ENCODE peak calls at places on chromosomes 11 and 22, in four cellular contexts. O is mesenteric fat pad; B is fibroblast of mammary gland; P is stimulated activated CD4-positive, alpha-beta T cell treated with anti-CD3 and anti-CD28 coated beads, Interleukin-12 subunit alpha, Interleukin-12 subunit beta, amount 100 ng/mL, for 4 hours. V is an unnamed sample.
A peak's percentile ranks its signal among the peaks of the same experiment; 100 is the strongest.

GRCh38 chr11:118819687-118820086 is 28.7 kb upstream of the DDX6 start:
- DNase-seq in O (no peak), B (no peak), P (no peak), V (no peak)

GRCh38 chr11:73655686-73656085 is 9.3 kb downstream of the PLEKHB1 start:
- DNase-seq in O (peak; percentile 57), B (no peak), P (no peak), V (no peak)

GRCh38 chr11:104051806-104052205 is 15.4 kb downstream of the DDI1 start:
- DNase-seq in O (no peak), B (no peak), P (no peak), V (peak; percentile 15)

GRCh38 chr22:50677493-50678217 is 5.0 kb downstream of the SHANK3 start:
- DNase-seq in O (no peak), B (no peak), P (no peak), V (no peak)

GRCh38 chr22:49567894-49568750 is 259.6 kb downstream of the BRD1 start:
- DNase-seq in O (peak; percentile 86), B (no peak), P (no peak), V (no peak)

GRCh38 chr11:70503878-70504240 is 105.5 kb downstream of the CTTN start:
- DNase-seq in O (no peak), B (no peak), P (no peak), V (no peak)

GRCh38 chr22:35568751-35569725 is 28.4 kb downstream of the RASD2 start:
- DNase-seq in O (no peak), B (peak; percentile 78), P (no peak), V (peak; percentile 80)

GRCh38 chr11:71286701-71287643 is 34.6 kb upstream of the SHANK2 start:
- DNase-seq in O (peak; percentile 65), B (peak; percentile 98), P (no peak), V (peak; percentile 100)

V was measured in AG10803.